ENCODE peak calls at places on chromosomes 4 and X, in ten cellular contexts. W, H, U, G, J, Y, V, K, A and E are unnamed samples.

GRCh38 chr4:170805352-170805751 is 715.6 kb upstream of the AADAT start:
- DNase-seq in W (no peak), H (peak), U (no peak), G (no peak), J (peak), Y (no peak), V (no peak), K (no peak), A (no peak), E (no peak)

GRCh38 chrX:104307341-104307740 is 52.6 kb upstream of the ESX1 start:
- DNase-seq in W (peak), H (no peak), U (no peak), G (no peak), J (no peak), Y (no peak), V (no peak), K (no peak), A (no peak), E (no peak)

GRCh38 chr4:151518359-151518758 is 109.4 kb downstream of the FHIP1A start:
- DNase-seq in W (no peak), H (no peak), U (no peak), G (no peak), J (no peak), Y (no peak), V (no peak), K (no peak), A (no peak), E (no peak)

GRCh38 chr4:94831607-94832006 is 73.9 kb downstream of the BMPR1B start:
- DNase-seq in W (no peak), H (no peak), U (no peak), G (no peak), J (no peak), Y (no peak), V (no peak), K (no peak), A (no peak), E (no peak)

GRCh38 chr4:173333658-173334084 is 487 bp downstream of the HMGB2 start:
- DNase-seq in W (no peak), H (peak), U (no peak), G (peak), J (peak), Y (peak), V (peak), K (peak), A (peak), E (peak)

GRCh38 chr4:17846256-17846655 is 35.5 kb downstream of the NCAPG start:
- DNase-seq in W (peak), H (no peak), U (no peak), G (no peak), J (no peak), Y (no peak), V (no peak), K (peak), A (no peak), E (no peak)

GRCh38 chr4:163474027-163474426 is 473 bp upstream of the TKTL2 start:
- DNase-seq in W (no peak), H (no peak), U (no peak), G (no peak), J (no peak), Y (no peak), V (no peak), K (no peak), A (no peak), E (no peak)

GRCh38 chr4:164977243-164978164 is at the start of gene TRIM61:
- DNase-seq in W (peak), H (no peak), U (no peak), G (peak), J (peak), Y (no peak), V (peak), K (peak), A (peak), E (no peak)

GRCh38 chr4:23022032-23022431 is 329.3 kb downstream of the GBA3 start:
- DNase-seq in W (no peak), H (no peak), U (no peak), G (no peak), J (no peak), Y (no peak), V (no peak), K (peak), A (no peak), E (no peak)

GRCh38 chr4:7867701-7868429 is 71.8 kb downstream of the AFAP1 start:
- DNase-seq in W (peak), H (no peak), U (no peak), G (no peak), J (no peak), Y (peak), V (no peak), K (peak), A (no peak), E (no peak)

GRCh38 chrX:131778269-131779218 is 234.7 kb downstream of the OR13H1 start:
- DNase-seq in W (no peak), H (no peak), U (no peak), G (no peak), J (no peak), Y (peak), V (no peak), K (peak), A (no peak), E (peak)

GRCh38 chr4:31104596-31104995 is 384.4 kb downstream of the PCDH7 start:
- DNase-seq in W (no peak), H (no peak), U (no peak), G (no peak), J (no peak), Y (no peak), V (no peak), K (peak), A (no peak), E (no peak)

GRCh38 chrX:68286076-68286475 is 147.2 kb downstream of the OPHN1 start:
- DNase-seq in W (peak), H (no peak), U (no peak), G (no peak), J (no peak), Y (no peak), V (no peak), K (peak), A (no peak), E (no peak)

GRCh38 chr4:78953231-78953630 is 14.0 kb upstream of the PAQR3 start:
- DNase-seq in W (no peak), H (no peak), U (no peak), G (no peak), J (no peak), Y (no peak), V (no peak), K (no peak), A (no peak), E (no peak)

GRCh38 chr4:71732706-71733105 is 51.2 kb downstream of the GC start:
- DNase-seq in W (peak), H (peak), U (no peak), G (no peak), J (no peak), Y (no peak), V (no peak), K (peak), A (no peak), E (no peak)

GRCh38 chr4:153931804-153932203 is 142.9 kb upstream of the SFRP2 start:
- DNase-seq in W (peak), H (no peak), U (peak), G (no peak), J (no peak), Y (no peak), V (no peak), K (no peak), A (no peak), E (no peak)

GRCh38 chr4:57116245-57116644 is 6.1 kb upstream of the IGFBP7 start:
- DNase-seq in W (no peak), H (no peak), U (peak), G (no peak), J (no peak), Y (no peak), V (no peak), K (no peak), A (no peak), E (no peak)

GRCh38 chrX:111283446-111283845 is 13.2 kb upstream of the CAPN6 start:
- DNase-seq in W (no peak), H (no peak), U (no peak), G (no peak), J (no peak), Y (no peak), V (no peak), K (no peak), A (no peak), E (no peak)

GRCh38 chr4:99710681-99711345 is 53.2 kb upstream of the C4orf54 start:
- DNase-seq in W (no peak), H (no peak), U (no peak), G (no peak), J (no peak), Y (no peak), V (no peak), K (no peak), A (no peak), E (no peak)

GRCh38 chr4:100836929-100837328 is 319.1 kb upstream of the EMCN start:
- DNase-seq in W (no peak), H (no peak), U (no peak), G (no peak), J (no peak), Y (no peak), V (no peak), K (no peak), A (no peak), E (no peak)

GRCh38 chr4:179596621-179597020 is 2154.4 kb upstream of the AGA start:
- DNase-seq in W (no peak), H (no peak), U (no peak), G (no peak), J (no peak), Y (no peak), V (no peak), K (peak), A (no peak), E (no peak)

GRCh38 chr4:2948895-2949781 is 14.1 kb downstream of the NOP14 start:
- DNase-seq in W (no peak), H (no peak), U (no peak), G (no peak), J (no peak), Y (peak), V (peak), K (peak), A (peak), E (no peak)

GRCh38 chrX:71846429-71846828 is 64.2 kb upstream of the NHSL2 start:
- DNase-seq in W (peak), H (no peak), U (no peak), G (no peak), J (no peak), Y (no peak), V (no peak), K (peak), A (no peak), E (no peak)

GRCh38 chrX:111114806-111115205 is 18.8 kb downstream of the PAK3 start:
- DNase-seq in W (no peak), H (no peak), U (no peak), G (no peak), J (no peak), Y (no peak), V (no peak), K (no peak), A (no peak), E (no peak)

GRCh38 chr4:125390126-125390525 is 75.4 kb downstream of the FAT4 start:
- DNase-seq in W (peak), H (no peak), U (no peak), G (no peak), J (no peak), Y (no peak), V (no peak), K (peak), A (no peak), E (no peak)

GRCh38 chr4:30939684-30940083 is 219.5 kb downstream of the PCDH7 start:
- DNase-seq in W (no peak), H (no peak), U (no peak), G (no peak), J (no peak), Y (no peak), V (no peak), K (no peak), A (no peak), E (no peak)

GRCh38 chrX:136295380-136295779 is 5.4 kb upstream of the ADGRG4 start:
- DNase-seq in W (no peak), H (no peak), U (no peak), G (no peak), J (no peak), Y (no peak), V (no peak), K (no peak), A (no peak), E (no peak)

GRCh38 chr4:140300271-140300970 is 73.0 kb upstream of the SCOC start:
- DNase-seq in W (peak), H (no peak), U (no peak), G (no peak), J (no peak), Y (no peak), V (no peak), K (peak), A (no peak), E (no peak)

GRCh38 chrX:71919436-71919835 is 8.8 kb downstream of the NHSL2 start:
- DNase-seq in W (peak), H (no peak), U (no peak), G (no peak), J (no peak), Y (no peak), V (no peak), K (peak), A (no peak), E (no peak)

GRCh38 chrX:155959018-155959587 is 38.4 kb upstream of the IL9R start:
- DNase-seq in W (no peak), H (no peak), U (no peak), G (no peak), J (no peak), Y (no peak), V (no peak), K (no peak), A (no peak), E (no peak)

GRCh38 chr4:24642941-24643628 is 58.7 kb upstream of the DHX15 start:
- DNase-seq in W (peak), H (no peak), U (no peak), G (no peak), J (no peak), Y (no peak), V (no peak), K (peak), A (no peak), E (no peak)

GRCh38 chr4:156638925-156639605 is 332.5 kb downstream of the PDGFC start:
- DNase-seq in W (peak), H (no peak), U (no peak), G (no peak), J (no peak), Y (no peak), V (no peak), K (peak), A (no peak), E (no peak)

GRCh38 chr4:101064541-101065180 is 282.7 kb downstream of the PPP3CA start:
- DNase-seq in W (no peak), H (no peak), U (no peak), G (no peak), J (no peak), Y (no peak), V (no peak), K (no peak), A (no peak), E (no peak)